ENCODE peak calls at places on chromosomes 5 and 9, in nine cellular contexts. A is Calu3, D is thoracic aorta, K is HFF-Myc, Q is cardiac fibroblast, Z is WTC11, W is upper lobe of right lung, B is endothelial cell of umbilical vein, I is psoas muscle. U is an unnamed sample.

GRCh38 chr9:112689341-112689740 is 28.6 kb downstream of the INIP start:
- DNase-seq in A (no peak), D (no peak), K (no peak), Q (no peak), Z (no peak), W (no peak), B (no peak), I (no peak), U (no peak)

GRCh38 chr9:123265833-123266232 is 2.6 kb downstream of the STRBP start:
- DNase-seq in A (no peak), D (no peak), K (no peak), Q (no peak), Z (no peak), W (no peak), B (no peak), I (no peak), U (no peak)

GRCh38 chr9:118330191-118330986 is 626.2 kb downstream of the TLR4 start:
- DNase-seq in A (no peak), D (no peak), K (no peak), Q (no peak), Z (peak; percentile 32), W (no peak), B (no peak), I (no peak), U (no peak)

GRCh38 chr5:66596791-66597757 is 881 bp downstream of the MAST4 start:
- DNase-seq in A (peak; percentile 22), D (no peak), K (no peak), Q (peak; percentile 29), Z (peak; percentile 47), W (peak; percentile 83), B (peak; percentile 20), I (peak; percentile 58), U (peak; percentile 41)

GRCh38 chr9:130974697-130975096 is 34.3 kb upstream of the LAMC3 start:
- DNase-seq in A (no peak), D (no peak), K (no peak), Q (no peak), Z (no peak), W (no peak), B (no peak), I (no peak), U (no peak)

GRCh38 chr5:82313016-82313415 is 34.9 kb upstream of the RPS23 start:
- DNase-seq in A (peak; percentile 21), D (no peak), K (no peak), Q (peak; percentile 50), Z (no peak), W (no peak), B (no peak), I (no peak), U (no peak)

GRCh38 chr9:102650896-102651295 is 344.2 kb upstream of the CYLC2 start:
- DNase-seq in A (no peak), D (no peak), K (no peak), Q (no peak), Z (no peak), W (no peak), B (no peak), I (no peak), U (no peak)

GRCh38 chr9:93139365-93140182 is 5.5 kb upstream of the NINJ1 start:
- DNase-seq in A (no peak), D (no peak), K (no peak), Q (no peak), Z (no peak), W (no peak), B (no peak), I (no peak), U (no peak)

GRCh38 chr9:3758816-3759576 is 233.2 kb upstream of the RFX3 start:
- DNase-seq in A (no peak), D (no peak), K (no peak), Q (peak; percentile 12), Z (no peak), W (no peak), B (no peak), I (no peak), U (no peak)

GRCh38 chr9:129473523-129474244 is 147.2 kb downstream of the C9orf50 start:
- DNase-seq in A (no peak), D (no peak), K (no peak), Q (peak; percentile 78), Z (no peak), W (no peak), B (no peak), I (peak; percentile 56), U (no peak)

GRCh38 chr9:22142681-22143080 is 133.6 kb upstream of the CDKN2B start:
- DNase-seq in A (no peak), D (no peak), K (no peak), Q (peak; percentile 50), Z (no peak), W (no peak), B (peak; percentile 52), I (no peak), U (no peak)

GRCh38 chr5:143197260-143197656 is 206.2 kb downstream of the NR3C1 start:
- DNase-seq in A (no peak), D (no peak), K (no peak), Q (no peak), Z (no peak), W (no peak), B (no peak), I (no peak), U (no peak)

GRCh38 chr5:87137280-87137679 is 130.4 kb upstream of the RASA1 start:
- DNase-seq in A (no peak), D (peak; percentile 50), K (no peak), Q (no peak), Z (no peak), W (no peak), B (no peak), I (peak; percentile 54), U (no peak)

GRCh38 chr9:134939080-134939733 is 21.5 kb upstream of the FCN1 start:
- DNase-seq in A (no peak), D (no peak), K (no peak), Q (no peak), Z (no peak), W (no peak), B (no peak), I (peak; percentile 48), U (no peak)

DNA sequence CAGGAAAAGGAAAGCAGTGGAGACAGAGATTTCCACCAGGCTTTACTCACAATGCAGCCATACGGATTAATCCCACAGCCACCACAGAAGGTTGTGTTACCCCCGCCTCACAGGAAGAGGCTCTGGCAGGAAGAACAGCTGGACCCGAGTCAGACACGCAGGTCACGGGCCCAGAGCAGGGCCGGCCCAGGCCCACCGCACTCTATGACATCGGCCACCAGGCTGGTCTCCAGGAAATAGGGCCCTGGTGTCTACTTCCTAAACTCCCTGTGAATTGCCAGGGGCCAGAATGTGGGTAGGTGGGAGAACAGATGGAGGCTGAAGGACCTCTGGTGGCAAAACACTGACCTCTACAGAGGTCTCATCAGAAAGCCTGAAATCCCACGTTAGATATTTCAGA is 15.6 kb downstream of the MGAT1 start:
- DNase-seq in A (no peak), D (no peak), K (no peak), Q (peak; percentile 14), Z (no peak), W (peak; percentile 57), B (peak; percentile 33), I (no peak), U (no peak)
- TF ChIP-seq CTCF in A (no peak), D (no peak), K (no peak), Q (no peak), Z (no peak), W (no peak), B (no peak), I (no peak), U (no peak)

GRCh38 chr9:97475079-97475478 is 26.4 kb upstream of the TMOD1 start:
- DNase-seq in A (no peak), D (no peak), K (peak; percentile 27), Q (no peak), Z (no peak), W (no peak), B (no peak), I (no peak), U (no peak)

GRCh38 chr9:97473717-97474116 is 27.7 kb upstream of the TMOD1 start:
- DNase-seq in A (no peak), D (no peak), K (no peak), Q (no peak), Z (no peak), W (no peak), B (no peak), I (peak; percentile 56), U (no peak)

GRCh38 chr9:97468658-97469448 is 32.6 kb upstream of the TMOD1 start:
- DNase-seq in A (peak; percentile 23), D (peak; percentile 77), K (peak; percentile 51), Q (peak; percentile 80), Z (peak; percentile 77), W (peak; percentile 66), B (peak; percentile 77), I (peak; percentile 86), U (no peak)

GRCh38 chr9:97474373-97474925 is 27.0 kb upstream of the TMOD1 start:
- DNase-seq in A (no peak), D (no peak), K (no peak), Q (no peak), Z (no peak), W (no peak), B (no peak), I (no peak), U (no peak)

GRCh38 chr9:97470076-97470475 is 31.4 kb upstream of the TMOD1 start:
- DNase-seq in A (peak; percentile 1), D (no peak), K (no peak), Q (no peak), Z (peak; percentile 43), W (no peak), B (no peak), I (no peak), U (no peak)
- TF ChIP-seq CTCF in A (no peak), D (no peak), K (peak; percentile 25), Q (peak; percentile 18), Z (no peak), W (no peak), B (no peak), I (peak; percentile 42), U (no peak)

DNA sequence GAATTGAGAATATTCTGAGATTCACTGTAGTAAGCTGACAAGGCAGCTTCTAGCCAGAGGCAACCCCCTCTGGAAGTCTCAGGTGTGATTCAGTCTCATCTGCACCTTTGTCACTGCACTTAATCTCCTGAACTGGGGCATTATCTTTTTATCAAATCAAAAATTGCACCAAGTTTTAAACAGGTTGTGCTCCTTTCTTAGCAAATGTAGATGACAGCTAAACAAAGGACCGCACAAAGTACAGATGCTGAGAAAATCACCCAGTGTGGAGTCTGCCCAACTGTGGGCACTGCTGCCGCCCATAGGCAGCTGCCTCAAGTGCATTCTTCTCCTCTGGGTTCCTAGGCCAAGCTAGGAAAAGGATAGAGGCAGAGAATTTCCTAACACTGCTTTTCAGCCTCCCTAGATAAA is 51.1 kb downstream of the STARD4 start:
- DNase-seq in A (no peak), D (no peak), K (no peak), Q (peak; percentile 10), Z (peak; percentile 31), W (no peak), B (no peak), I (no peak), U (no peak)
- TF ChIP-seq CTCF in A (no peak), D (no peak), K (peak; percentile 44), Q (no peak), Z (no peak), W (peak; percentile 16), B (peak; percentile 18), I (no peak), U (no peak)

GRCh38 chr5:62450259-62450658 is 37.7 kb downstream of the IPO11 start:
- DNase-seq in A (no peak), D (no peak), K (no peak), Q (no peak), Z (no peak), W (no peak), B (no peak), I (no peak), U (no peak)
- TF ChIP-seq CTCF in A (no peak), D (no peak), K (no peak), Q (no peak), Z (no peak), W (no peak), B (no peak), I (no peak), U (no peak)